ENCODE peak calls at places on chromosome 2, in seven cellular contexts. E, L, V, Y, B, Q and D are unnamed samples.

GRCh38 chr2:207473203-207473865 is 56.4 kb upstream of the CREB1 start:
- DNase-seq in E (peak), L (peak), V (peak), Y (no peak), B (peak), Q (peak), D (peak)

GRCh38 chr2:53896864-53897263 is 37.1 kb upstream of the GPR75 start:
- DNase-seq in E (no peak), L (no peak), V (no peak), Y (no peak), B (no peak), Q (no peak), D (peak)

GRCh38 chr2:187319441-187320108 is 128.5 kb downstream of the CALCRL start:
- DNase-seq in E (no peak), L (no peak), V (no peak), Y (no peak), B (no peak), Q (peak), D (no peak)

GRCh38 chr2:103921161-103921560 is 932.8 kb upstream of the POU3F3 start:
- DNase-seq in E (no peak), L (no peak), V (no peak), Y (no peak), B (no peak), Q (no peak), D (no peak)

GRCh38 chr2:105438104-105438929 is 39.5 kb upstream of the FHL2 start:
- DNase-seq in E (no peak), L (no peak), V (peak), Y (no peak), B (no peak), Q (no peak), D (no peak)

GRCh38 chr2:167869200-167869599 is 378.2 kb downstream of the STK39 start:
- DNase-seq in E (no peak), L (no peak), V (no peak), Y (no peak), B (peak), Q (no peak), D (no peak)

GRCh38 chr2:86054539-86055082 is 51.1 kb downstream of the POLR1A start:
- DNase-seq in E (no peak), L (no peak), V (no peak), Y (no peak), B (no peak), Q (no peak), D (no peak)

GRCh38 chr2:12222561-12222960 is 476.1 kb downstream of the LPIN1 start:
- DNase-seq in E (no peak), L (no peak), V (no peak), Y (no peak), B (no peak), Q (no peak), D (no peak)

GRCh38 chr2:232611559-232612218 is 21.7 kb upstream of the EFHD1 start:
- DNase-seq in E (no peak), L (peak), V (peak), Y (peak), B (peak), Q (peak), D (peak)

GRCh38 chr2:176100547-176101140 is 1.0 kb downstream of the HOXD12 start:
- DNase-seq in E (no peak), L (no peak), V (no peak), Y (no peak), B (no peak), Q (no peak), D (no peak)

GRCh38 chr2:219997341-219997851 is 370.0 kb downstream of the SLC4A3 start:
- DNase-seq in E (no peak), L (peak), V (peak), Y (peak), B (peak), Q (no peak), D (peak)

GRCh38 chr2:240934701-240935100 is 28.6 kb downstream of the CROCC2 start:
- DNase-seq in E (no peak), L (peak), V (peak), Y (no peak), B (no peak), Q (no peak), D (no peak)

GRCh38 chr2:10331033-10331701 is 28.5 kb downstream of the HPCAL1 start:
- DNase-seq in E (peak), L (peak), V (no peak), Y (peak), B (peak), Q (peak), D (peak)

GRCh38 chr2:134160793-134161504 is 92.9 kb upstream of the MGAT5 start:
- DNase-seq in E (no peak), L (no peak), V (peak), Y (peak), B (no peak), Q (peak), D (no peak)

GRCh38 chr2:149141046-149141445 is 102.5 kb downstream of the LYPD6B start:
- DNase-seq in E (no peak), L (no peak), V (no peak), Y (no peak), B (no peak), Q (no peak), D (no peak)

GRCh38 chr2:59585657-59586056 is 967.8 kb downstream of the BCL11A start:
- DNase-seq in E (no peak), L (no peak), V (peak), Y (no peak), B (no peak), Q (no peak), D (no peak)

GRCh38 chr2:28447943-28448737 is 47.7 kb upstream of the PLB1 start:
- DNase-seq in E (no peak), L (no peak), V (no peak), Y (no peak), B (peak), Q (no peak), D (no peak)

GRCh38 chr2:46902465-46902864 is 13.1 kb downstream of the MCFD2 start:
- DNase-seq in E (no peak), L (no peak), V (no peak), Y (no peak), B (no peak), Q (no peak), D (no peak)

GRCh38 chr2:113309655-113310387 is 31.1 kb upstream of the PAX8 start:
- DNase-seq in E (no peak), L (no peak), V (no peak), Y (no peak), B (peak), Q (no peak), D (no peak)

GRCh38 chr2:135052997-135053474 is 944 bp downstream of the RAB3GAP1 start:
- DNase-seq in E (no peak), L (no peak), V (no peak), Y (no peak), B (no peak), Q (peak), D (no peak)

GRCh38 chr2:55033076-55033742 is 17.0 kb downstream of the RTN4 start:
- DNase-seq in E (no peak), L (no peak), V (no peak), Y (no peak), B (peak), Q (no peak), D (no peak)

GRCh38 chr2:240631561-240632290 is 6.4 kb downstream of the GPR35 start:
- DNase-seq in E (no peak), L (no peak), V (peak), Y (no peak), B (no peak), Q (no peak), D (no peak)

GRCh38 chr2:45072064-45072861 is 63.0 kb upstream of the SIX2 start:
- DNase-seq in E (no peak), L (no peak), V (no peak), Y (no peak), B (no peak), Q (no peak), D (no peak)
- TF ChIP-seq MAX in E (no peak), L (no peak), V (no peak), Y (no peak), B (no peak), Q (no peak), D (no peak)

GRCh38 chr2:36800381-36800780 is 103.9 kb downstream of the VIT start:
- DNase-seq in E (no peak), L (no peak), V (no peak), Y (no peak), B (no peak), Q (no peak), D (no peak)
- TF ChIP-seq MAX in E (no peak), L (no peak), V (no peak), Y (no peak), B (no peak), Q (no peak), D (no peak)

GRCh38 chr2:43541165-43541564 is 54.7 kb downstream of the THADA start:
- DNase-seq in E (no peak), L (no peak), V (no peak), Y (no peak), B (no peak), Q (no peak), D (no peak)

GRCh38 chr2:43542285-43542933 is 53.4 kb downstream of the THADA start:
- DNase-seq in E (peak), L (no peak), V (peak), Y (peak), B (peak), Q (peak), D (peak)

GRCh38 chr2:43539436-43539835 is 56.4 kb downstream of the THADA start:
- DNase-seq in E (no peak), L (no peak), V (no peak), Y (no peak), B (no peak), Q (no peak), D (no peak)

GRCh38 chr2:43538034-43538670 is 57.7 kb downstream of the THADA start:
- DNase-seq in E (no peak), L (no peak), V (no peak), Y (no peak), B (no peak), Q (no peak), D (no peak)

GRCh38 chr2:43539991-43540860 is 55.6 kb downstream of the THADA start:
- DNase-seq in E (no peak), L (no peak), V (no peak), Y (no peak), B (peak), Q (no peak), D (peak)
- TF ChIP-seq MAX in E (no peak), L (no peak), V (peak), Y (no peak), B (no peak), Q (no peak), D (no peak)

DNA sequence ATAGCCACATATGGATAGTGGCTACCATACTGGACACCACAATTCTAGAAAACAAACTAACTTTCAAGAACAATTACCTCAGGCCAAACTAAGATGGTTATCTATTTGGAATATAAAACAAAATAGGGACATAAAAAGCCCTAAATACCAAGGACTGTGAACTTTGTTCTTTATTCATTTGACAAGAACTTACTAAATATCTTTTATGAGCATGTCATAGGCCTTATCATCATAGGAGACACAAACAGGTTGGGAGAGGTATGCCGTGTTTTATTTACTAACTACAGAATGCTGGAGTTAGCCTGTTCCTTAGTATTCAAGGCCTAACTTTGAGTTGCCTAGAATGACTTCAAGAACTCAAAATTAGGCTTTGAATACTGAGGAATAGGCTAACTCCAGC is 32.1 kb downstream of the CCDC93 start:
- DNase-seq in E (no peak), L (no peak), V (no peak), Y (no peak), B (no peak), Q (no peak), D (no peak)
- TF ChIP-seq MAX in E (no peak), L (no peak), V (no peak), Y (no peak), B (no peak), Q (no peak), D (no peak)

GRCh38 chr2:33110461-33110860 is 163.7 kb downstream of the LTBP1 start:
- DNase-seq in E (no peak), L (no peak), V (no peak), Y (no peak), B (no peak), Q (no peak), D (no peak)

GRCh38 chr2:33111002-33111446 is 164.3 kb downstream of the LTBP1 start:
- DNase-seq in E (no peak), L (no peak), V (no peak), Y (no peak), B (no peak), Q (no peak), D (no peak)

GRCh38 chr2:33106115-33106514 is 159.4 kb downstream of the LTBP1 start:
- DNase-seq in E (no peak), L (no peak), V (no peak), Y (no peak), B (no peak), Q (no peak), D (no peak)

GRCh38 chr2:33108483-33109443 is 162.0 kb downstream of the LTBP1 start:
- DNase-seq in E (no peak), L (no peak), V (peak), Y (peak), B (no peak), Q (peak), D (peak)

GRCh38 chr2:33107690-33108482 is 161.1 kb downstream of the LTBP1 start:
- DNase-seq in E (no peak), L (no peak), V (no peak), Y (no peak), B (no peak), Q (no peak), D (no peak)
- TF ChIP-seq MAX in E (no peak), L (no peak), V (no peak), Y (no peak), B (no peak), Q (no peak), D (no peak)